ENCODE peak calls at places on chromosomes 7 and 10, in seven cellular contexts. One of them, this sample, is unnamed.

GRCh38 chr7:12210179-12211053 is 678 bp upstream of the TMEM106B start:
- DNase-seq in naive thymus-derived CD4-positive, alpha-beta T cell: peak; percentile 66
- DNase-seq in endodermal cell: no peak
- DNase-seq in CD8-positive, alpha-beta T cell: peak; percentile 44
- DNase-seq in upper lobe of left lung: no peak
- DNase-seq in neuronal stem cell: no peak
- DNase-seq in heart left ventricle: no peak
- DNase-seq in this sample: no peak

GRCh38 chr10:111836586-111836985 is 347.0 kb downstream of the GPAM start:
- DNase-seq in CD8-positive, alpha-beta T cell: no peak
- DNase-seq in endodermal cell: no peak
- DNase-seq in naive thymus-derived CD4-positive, alpha-beta T cell: no peak
- DNase-seq in neuronal stem cell: no peak
- DNase-seq in heart left ventricle: no peak
- DNase-seq in upper lobe of left lung: no peak
- DNase-seq in this sample: no peak

GRCh38 chr10:70458329-70459060 is 17.0 kb upstream of the NODAL start:
- DNase-seq in heart left ventricle: peak; percentile 76
- DNase-seq in naive thymus-derived CD4-positive, alpha-beta T cell: no peak
- DNase-seq in upper lobe of left lung: peak; percentile 93
- DNase-seq in endodermal cell: peak; percentile 86
- DNase-seq in CD8-positive, alpha-beta T cell: no peak
- DNase-seq in neuronal stem cell: peak; percentile 41
- DNase-seq in this sample: no peak

GRCh38 chr10:5887641-5888040 is 2.1 kb downstream of the ANKRD16 start:
- DNase-seq in endodermal cell: no peak
- DNase-seq in upper lobe of left lung: no peak
- DNase-seq in heart left ventricle: no peak
- DNase-seq in neuronal stem cell: no peak
- DNase-seq in naive thymus-derived CD4-positive, alpha-beta T cell: no peak
- DNase-seq in CD8-positive, alpha-beta T cell: no peak
- DNase-seq in this sample: no peak

GRCh38 chr7:66265566-66265965 is 60.4 kb downstream of the TPST1 start:
- DNase-seq in CD8-positive, alpha-beta T cell: no peak
- DNase-seq in heart left ventricle: no peak
- DNase-seq in upper lobe of left lung: no peak
- DNase-seq in naive thymus-derived CD4-positive, alpha-beta T cell: no peak
- DNase-seq in neuronal stem cell: no peak
- DNase-seq in endodermal cell: no peak
- DNase-seq in this sample: no peak

GRCh38 chr10:16741540-16741939 is 75.7 kb downstream of the RSU1 start:
- DNase-seq in heart left ventricle: no peak
- DNase-seq in CD8-positive, alpha-beta T cell: no peak
- DNase-seq in endodermal cell: no peak
- DNase-seq in neuronal stem cell: no peak
- DNase-seq in upper lobe of left lung: no peak
- DNase-seq in naive thymus-derived CD4-positive, alpha-beta T cell: no peak
- DNase-seq in this sample: no peak

GRCh38 chr7:18426564-18427226 is 68.9 kb upstream of the HDAC9 start:
- DNase-seq in heart left ventricle: no peak
- DNase-seq in endodermal cell: no peak
- DNase-seq in upper lobe of left lung: no peak
- DNase-seq in CD8-positive, alpha-beta T cell: no peak
- DNase-seq in neuronal stem cell: no peak
- DNase-seq in naive thymus-derived CD4-positive, alpha-beta T cell: no peak
- DNase-seq in this sample: no peak

GRCh38 chr7:118280319-118281012 is 56.0 kb downstream of the ANKRD7 start:
- DNase-seq in naive thymus-derived CD4-positive, alpha-beta T cell: no peak
- DNase-seq in upper lobe of left lung: no peak
- DNase-seq in endodermal cell: no peak
- DNase-seq in heart left ventricle: no peak
- DNase-seq in CD8-positive, alpha-beta T cell: no peak
- DNase-seq in neuronal stem cell: no peak
- DNase-seq in this sample: no peak

GRCh38 chr7:90267263-90267858 is 22.4 kb downstream of the CFAP69 start:
- DNase-seq in CD8-positive, alpha-beta T cell: no peak
- DNase-seq in heart left ventricle: no peak
- DNase-seq in upper lobe of left lung: no peak
- DNase-seq in naive thymus-derived CD4-positive, alpha-beta T cell: no peak
- DNase-seq in endodermal cell: no peak
- DNase-seq in neuronal stem cell: no peak
- DNase-seq in this sample: no peak

GRCh38 chr10:132942101-132942739 is at the start of gene CFAP46:
- DNase-seq in neuronal stem cell: peak; percentile 71
- DNase-seq in naive thymus-derived CD4-positive, alpha-beta T cell: no peak
- DNase-seq in endodermal cell: peak; percentile 93
- DNase-seq in heart left ventricle: peak; percentile 62
- DNase-seq in upper lobe of left lung: peak; percentile 93
- DNase-seq in CD8-positive, alpha-beta T cell: no peak
- DNase-seq in this sample: no peak

GRCh38 chr7:2003931-2004812 is 228.6 kb downstream of the MAD1L1 start:
- DNase-seq in CD8-positive, alpha-beta T cell: no peak
- DNase-seq in upper lobe of left lung: peak; percentile 77
- DNase-seq in naive thymus-derived CD4-positive, alpha-beta T cell: peak; percentile 6
- DNase-seq in endodermal cell: peak; percentile 31
- DNase-seq in heart left ventricle: peak; percentile 4
- DNase-seq in neuronal stem cell: no peak
- DNase-seq in this sample: no peak

GRCh38 chr7:138610671-138611170 is 90.4 kb downstream of the SVOPL start:
- DNase-seq in heart left ventricle: no peak
- DNase-seq in neuronal stem cell: no peak
- DNase-seq in endodermal cell: no peak
- DNase-seq in naive thymus-derived CD4-positive, alpha-beta T cell: no peak
- DNase-seq in upper lobe of left lung: no peak
- DNase-seq in CD8-positive, alpha-beta T cell: no peak
- DNase-seq in this sample: no peak

GRCh38 chr7:54985405-54986360 is 33.1 kb upstream of the EGFR start:
- DNase-seq in upper lobe of left lung: no peak
- DNase-seq in neuronal stem cell: no peak
- DNase-seq in endodermal cell: no peak
- DNase-seq in CD8-positive, alpha-beta T cell: no peak
- DNase-seq in naive thymus-derived CD4-positive, alpha-beta T cell: no peak
- DNase-seq in heart left ventricle: no peak
- DNase-seq in this sample: no peak

GRCh38 chr7:106345421-106346166 is 60.8 kb upstream of the NAMPT start:
- DNase-seq in upper lobe of left lung: no peak
- DNase-seq in CD8-positive, alpha-beta T cell: no peak
- DNase-seq in naive thymus-derived CD4-positive, alpha-beta T cell: no peak
- DNase-seq in endodermal cell: no peak
- DNase-seq in neuronal stem cell: no peak
- DNase-seq in heart left ventricle: no peak
- DNase-seq in this sample: no peak

GRCh38 chr7:107119376-107120100 is 49.3 kb upstream of the HBP1 start:
- DNase-seq in neuronal stem cell: no peak
- DNase-seq in naive thymus-derived CD4-positive, alpha-beta T cell: no peak
- DNase-seq in upper lobe of left lung: no peak
- DNase-seq in endodermal cell: no peak
- DNase-seq in CD8-positive, alpha-beta T cell: no peak
- DNase-seq in heart left ventricle: no peak
- DNase-seq in this sample: no peak

GRCh38 chr7:24817339-24817738 is 60.1 kb upstream of the GSDME start:
- DNase-seq in heart left ventricle: no peak
- DNase-seq in CD8-positive, alpha-beta T cell: no peak
- DNase-seq in upper lobe of left lung: no peak
- DNase-seq in endodermal cell: no peak
- DNase-seq in naive thymus-derived CD4-positive, alpha-beta T cell: no peak
- DNase-seq in neuronal stem cell: no peak
- DNase-seq in this sample: no peak

GRCh38 chr7:114856625-114857024 is 65.3 kb upstream of the MDFIC start:
- DNase-seq in upper lobe of left lung: no peak
- DNase-seq in naive thymus-derived CD4-positive, alpha-beta T cell: no peak
- DNase-seq in endodermal cell: no peak
- DNase-seq in heart left ventricle: no peak
- DNase-seq in neuronal stem cell: peak; percentile 29
- DNase-seq in CD8-positive, alpha-beta T cell: no peak
- DNase-seq in this sample: no peak

GRCh38 chr7:79471283-79471682 is 17.8 kb upstream of the MAGI2 start:
- DNase-seq in endodermal cell: no peak
- DNase-seq in heart left ventricle: no peak
- DNase-seq in upper lobe of left lung: no peak
- DNase-seq in CD8-positive, alpha-beta T cell: no peak
- DNase-seq in neuronal stem cell: no peak
- DNase-seq in naive thymus-derived CD4-positive, alpha-beta T cell: no peak
- DNase-seq in this sample: no peak

GRCh38 chr10:113303747-113304146 is 249.1 kb upstream of the HABP2 start:
- DNase-seq in upper lobe of left lung: no peak
- DNase-seq in naive thymus-derived CD4-positive, alpha-beta T cell: no peak
- DNase-seq in heart left ventricle: no peak
- DNase-seq in neuronal stem cell: no peak
- DNase-seq in CD8-positive, alpha-beta T cell: no peak
- DNase-seq in endodermal cell: no peak
- DNase-seq in this sample: no peak

GRCh38 chr10:22633528-22633927 is 80.8 kb downstream of the PIP4K2A start:
- DNase-seq in CD8-positive, alpha-beta T cell: no peak
- DNase-seq in heart left ventricle: no peak
- DNase-seq in upper lobe of left lung: no peak
- DNase-seq in naive thymus-derived CD4-positive, alpha-beta T cell: no peak
- DNase-seq in neuronal stem cell: no peak
- DNase-seq in endodermal cell: no peak
- DNase-seq in this sample: no peak

GRCh38 chr10:3197354-3198003 is 24.9 kb upstream of the PITRM1 start:
- DNase-seq in upper lobe of left lung: peak; percentile 92
- DNase-seq in CD8-positive, alpha-beta T cell: peak; percentile 56
- DNase-seq in endodermal cell: peak; percentile 93
- DNase-seq in naive thymus-derived CD4-positive, alpha-beta T cell: no peak
- DNase-seq in heart left ventricle: peak; percentile 78
- DNase-seq in neuronal stem cell: peak; percentile 67
- DNase-seq in this sample: peak; percentile 46

GRCh38 chr10:50988792-50989191 is 85.5 kb upstream of the PRKG1 start:
- DNase-seq in neuronal stem cell: no peak
- DNase-seq in CD8-positive, alpha-beta T cell: no peak
- DNase-seq in heart left ventricle: no peak
- DNase-seq in endodermal cell: no peak
- DNase-seq in naive thymus-derived CD4-positive, alpha-beta T cell: no peak
- DNase-seq in upper lobe of left lung: no peak
- DNase-seq in this sample: no peak

GRCh38 chr7:118872568-118872967 is 648.1 kb downstream of the ANKRD7 start:
- DNase-seq in CD8-positive, alpha-beta T cell: no peak
- DNase-seq in endodermal cell: no peak
- DNase-seq in heart left ventricle: no peak
- DNase-seq in neuronal stem cell: no peak
- DNase-seq in upper lobe of left lung: no peak
- DNase-seq in naive thymus-derived CD4-positive, alpha-beta T cell: no peak
- DNase-seq in this sample: no peak

GRCh38 chr10:102505462-102506115 is 1.8 kb downstream of the SUFU start:
- DNase-seq in neuronal stem cell: no peak
- DNase-seq in CD8-positive, alpha-beta T cell: no peak
- DNase-seq in heart left ventricle: no peak
- DNase-seq in upper lobe of left lung: no peak
- DNase-seq in naive thymus-derived CD4-positive, alpha-beta T cell: no peak
- DNase-seq in endodermal cell: no peak
- DNase-seq in this sample: no peak

GRCh38 chr7:140242057-140243031 is 65.6 kb upstream of the KDM7A start:
- DNase-seq in endodermal cell: peak; percentile 82
- DNase-seq in naive thymus-derived CD4-positive, alpha-beta T cell: no peak
- DNase-seq in neuronal stem cell: no peak
- DNase-seq in upper lobe of left lung: no peak
- DNase-seq in heart left ventricle: no peak
- DNase-seq in CD8-positive, alpha-beta T cell: no peak
- DNase-seq in this sample: no peak

DNA sequence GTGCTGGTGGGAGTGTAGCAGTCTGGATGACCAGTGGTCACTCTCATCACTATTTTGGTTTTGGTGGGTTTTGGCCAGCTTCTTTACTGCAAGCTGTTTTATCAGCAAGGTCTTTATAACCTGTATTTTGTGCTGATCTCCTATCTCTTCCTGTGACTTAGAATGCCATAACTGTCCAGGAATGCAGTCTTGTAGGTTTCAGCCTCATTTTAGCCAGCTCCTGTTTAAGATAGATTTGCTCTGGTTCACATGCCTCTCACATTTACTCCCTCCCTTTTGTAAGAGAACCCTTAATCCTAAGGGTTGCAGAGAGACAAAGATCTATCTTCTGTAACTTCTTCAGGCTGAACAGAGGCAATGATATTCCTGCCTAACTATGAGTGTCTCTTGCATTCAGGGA is 51.2 kb upstream of the INHBA start:
- DNase-seq in endodermal cell: no peak
- DNase-seq in upper lobe of left lung: no peak
- DNase-seq in neuronal stem cell: no peak
- DNase-seq in heart left ventricle: no peak
- DNase-seq in CD8-positive, alpha-beta T cell: no peak
- DNase-seq in naive thymus-derived CD4-positive, alpha-beta T cell: no peak
- DNase-seq in this sample: no peak
- H3K36me3 ChIP-seq in endodermal cell: no peaks in the 10 kb centered on the region
- H3K36me3 ChIP-seq in upper lobe of left lung: no peaks in the 10 kb centered on the region
- H3K36me3 ChIP-seq in neuronal stem cell: no peaks in the 10 kb centered on the region
- H3K36me3 ChIP-seq in heart left ventricle: no peaks in the 10 kb centered on the region
- H3K36me3 ChIP-seq in CD8-positive, alpha-beta T cell: no peaks in the 10 kb centered on the region
- H3K36me3 ChIP-seq in naive thymus-derived CD4-positive, alpha-beta T cell: no peaks in the 10 kb centered on the region
- H3K36me3 ChIP-seq in this sample: no peaks in the 10 kb centered on the region

GRCh38 chr7:141651417-141651816 is 50.5 kb downstream of the DENND11 start:
- DNase-seq in endodermal cell: no peak
- DNase-seq in CD8-positive, alpha-beta T cell: no peak
- DNase-seq in upper lobe of left lung: no peak
- DNase-seq in neuronal stem cell: no peak
- DNase-seq in naive thymus-derived CD4-positive, alpha-beta T cell: no peak
- DNase-seq in heart left ventricle: no peak
- DNase-seq in this sample: no peak
- H3K36me3 ChIP-seq in endodermal cell: peaks cover 48% of the 10 kb centered on the region
- H3K36me3 ChIP-seq in CD8-positive, alpha-beta T cell: no peaks in the 10 kb centered on the region
- H3K36me3 ChIP-seq in upper lobe of left lung: no peaks in the 10 kb centered on the region
- H3K36me3 ChIP-seq in neuronal stem cell: peaks cover 56% of the 10 kb centered on the region
- H3K36me3 ChIP-seq in naive thymus-derived CD4-positive, alpha-beta T cell: no peaks in the 10 kb centered on the region
- H3K36me3 ChIP-seq in heart left ventricle: peaks cover 33% of the 10 kb centered on the region
- H3K36me3 ChIP-seq in this sample: no peaks in the 10 kb centered on the region

GRCh38 chr7:74224511-74224832 is 14.7 kb downstream of the LAT2 start:
- DNase-seq in naive thymus-derived CD4-positive, alpha-beta T cell: no peak
- DNase-seq in upper lobe of left lung: no peak
- DNase-seq in CD8-positive, alpha-beta T cell: no peak
- DNase-seq in neuronal stem cell: no peak
- DNase-seq in heart left ventricle: no peak
- DNase-seq in endodermal cell: no peak
- DNase-seq in this sample: no peak
- H3K36me3 ChIP-seq in naive thymus-derived CD4-positive, alpha-beta T cell: no peaks in the 10 kb centered on the region
- H3K36me3 ChIP-seq in upper lobe of left lung: no peaks in the 10 kb centered on the region
- H3K36me3 ChIP-seq in CD8-positive, alpha-beta T cell: no peaks in the 10 kb centered on the region
- H3K36me3 ChIP-seq in neuronal stem cell: peaks cover 38% of the 10 kb centered on the region
- H3K36me3 ChIP-seq in heart left ventricle: no peaks in the 10 kb centered on the region
- H3K36me3 ChIP-seq in endodermal cell: peaks cover 24% of the 10 kb centered on the region
- H3K36me3 ChIP-seq in this sample: peaks cover 4% of the 10 kb centered on the region

GRCh38 chr7:134945711-134946110 is 40.6 kb upstream of the AGBL3 start:
- DNase-seq in heart left ventricle: no peak
- DNase-seq in CD8-positive, alpha-beta T cell: no peak
- DNase-seq in endodermal cell: no peak
- DNase-seq in neuronal stem cell: no peak
- DNase-seq in upper lobe of left lung: no peak
- DNase-seq in naive thymus-derived CD4-positive, alpha-beta T cell: no peak
- DNase-seq in this sample: no peak

GRCh38 chr7:134942690-134943466 is 43.4 kb upstream of the AGBL3 start:
- DNase-seq in upper lobe of left lung: no peak
- DNase-seq in neuronal stem cell: no peak
- DNase-seq in CD8-positive, alpha-beta T cell: no peak
- DNase-seq in heart left ventricle: no peak
- DNase-seq in endodermal cell: no peak
- DNase-seq in naive thymus-derived CD4-positive, alpha-beta T cell: no peak
- DNase-seq in this sample: no peak

GRCh38 chr7:134946260-134946659 is 40.0 kb upstream of the AGBL3 start:
- DNase-seq in CD8-positive, alpha-beta T cell: no peak
- DNase-seq in endodermal cell: no peak
- DNase-seq in neuronal stem cell: no peak
- DNase-seq in upper lobe of left lung: no peak
- DNase-seq in heart left ventricle: no peak
- DNase-seq in naive thymus-derived CD4-positive, alpha-beta T cell: no peak
- DNase-seq in this sample: no peak

GRCh38 chr7:134941947-134942346 is 44.4 kb upstream of the AGBL3 start:
- DNase-seq in neuronal stem cell: no peak
- DNase-seq in CD8-positive, alpha-beta T cell: no peak
- DNase-seq in heart left ventricle: no peak
- DNase-seq in naive thymus-derived CD4-positive, alpha-beta T cell: no peak
- DNase-seq in upper lobe of left lung: no peak
- DNase-seq in endodermal cell: peak; percentile 55
- DNase-seq in this sample: no peak

GRCh38 chr7:134943785-134944400 is 42.4 kb upstream of the AGBL3 start:
- DNase-seq in naive thymus-derived CD4-positive, alpha-beta T cell: no peak
- DNase-seq in upper lobe of left lung: no peak
- DNase-seq in heart left ventricle: no peak
- DNase-seq in neuronal stem cell: no peak
- DNase-seq in endodermal cell: no peak
- DNase-seq in CD8-positive, alpha-beta T cell: no peak
- DNase-seq in this sample: no peak
- H3K36me3 ChIP-seq in naive thymus-derived CD4-positive, alpha-beta T cell: no peaks in the 10 kb centered on the region
- H3K36me3 ChIP-seq in upper lobe of left lung: no peaks in the 10 kb centered on the region
- H3K36me3 ChIP-seq in heart left ventricle: peaks cover 88% of the 10 kb centered on the region
- H3K36me3 ChIP-seq in neuronal stem cell: peaks cover 77% of the 10 kb centered on the region
- H3K36me3 ChIP-seq in endodermal cell: peaks cover 40% of the 10 kb centered on the region
- H3K36me3 ChIP-seq in CD8-positive, alpha-beta T cell: no peaks in the 10 kb centered on the region
- H3K36me3 ChIP-seq in this sample: no peaks in the 10 kb centered on the region